ENCODE peak calls at places on chromosomes 7 and 10, in nine cellular contexts. One of them, this sample, is unnamed.

GRCh38 chr7:34612671-34613070 is 45.3 kb upstream of the NPSR1 start:
- DNase-seq in effector memory CD8-positive, alpha-beta T cell: no peak
- DNase-seq in GM03348: peak
- DNase-seq in SJSA1: no peak
- DNase-seq in GM10248: no peak
- DNase-seq in activated naive CD4-positive, alpha-beta T cell treated with anti-CD3 and anti-CD28 coated beads, Interleukin-2, amount 50 U/mL, for 16 hours: no peak
- DNase-seq in natural killer cell: no peak
- DNase-seq in epithelial cell of proximal tubule: peak
- DNase-seq in T-helper 2 cell: no peak
- DNase-seq in this sample: no peak

GRCh38 chr7:50145801-50146338 is 52.8 kb upstream of the ZPBP start:
- DNase-seq in activated naive CD4-positive, alpha-beta T cell treated with anti-CD3 and anti-CD28 coated beads, Interleukin-2, amount 50 U/mL, for 16 hours: no peak
- DNase-seq in SJSA1: no peak
- DNase-seq in GM10248: no peak
- DNase-seq in natural killer cell: no peak
- DNase-seq in T-helper 2 cell: no peak
- DNase-seq in GM03348: no peak
- DNase-seq in epithelial cell of proximal tubule: no peak
- DNase-seq in effector memory CD8-positive, alpha-beta T cell: no peak
- DNase-seq in this sample: no peak

GRCh38 chr10:113060221-113061053 is 110.4 kb downstream of the TCF7L2 start:
- DNase-seq in natural killer cell: no peak
- DNase-seq in SJSA1: peak
- DNase-seq in epithelial cell of proximal tubule: no peak
- DNase-seq in GM10248: no peak
- DNase-seq in T-helper 2 cell: no peak
- DNase-seq in activated naive CD4-positive, alpha-beta T cell treated with anti-CD3 and anti-CD28 coated beads, Interleukin-2, amount 50 U/mL, for 16 hours: no peak
- DNase-seq in effector memory CD8-positive, alpha-beta T cell: no peak
- DNase-seq in GM03348: no peak
- DNase-seq in this sample: no peak

GRCh38 chr7:12431886-12432285 is 28.2 kb upstream of the VWDE start:
- DNase-seq in effector memory CD8-positive, alpha-beta T cell: no peak
- DNase-seq in T-helper 2 cell: no peak
- DNase-seq in SJSA1: no peak
- DNase-seq in epithelial cell of proximal tubule: no peak
- DNase-seq in natural killer cell: no peak
- DNase-seq in GM03348: no peak
- DNase-seq in activated naive CD4-positive, alpha-beta T cell treated with anti-CD3 and anti-CD28 coated beads, Interleukin-2, amount 50 U/mL, for 16 hours: no peak
- DNase-seq in GM10248: no peak
- DNase-seq in this sample: no peak

GRCh38 chr7:85396676-85397075 is 209.8 kb upstream of the SEMA3D start:
- DNase-seq in GM03348: no peak
- DNase-seq in natural killer cell: no peak
- DNase-seq in effector memory CD8-positive, alpha-beta T cell: no peak
- DNase-seq in activated naive CD4-positive, alpha-beta T cell treated with anti-CD3 and anti-CD28 coated beads, Interleukin-2, amount 50 U/mL, for 16 hours: no peak
- DNase-seq in GM10248: no peak
- DNase-seq in T-helper 2 cell: no peak
- DNase-seq in SJSA1: no peak
- DNase-seq in epithelial cell of proximal tubule: no peak
- DNase-seq in this sample: no peak

GRCh38 chr10:74290703-74291102 is 139.7 kb downstream of the ADK start:
- DNase-seq in activated naive CD4-positive, alpha-beta T cell treated with anti-CD3 and anti-CD28 coated beads, Interleukin-2, amount 50 U/mL, for 16 hours: no peak
- DNase-seq in GM10248: no peak
- DNase-seq in T-helper 2 cell: no peak
- DNase-seq in SJSA1: no peak
- DNase-seq in effector memory CD8-positive, alpha-beta T cell: no peak
- DNase-seq in natural killer cell: no peak
- DNase-seq in GM03348: peak
- DNase-seq in epithelial cell of proximal tubule: no peak
- DNase-seq in this sample: no peak

GRCh38 chr10:65270969-65271368 is 1654.9 kb upstream of the LRRTM3 start:
- DNase-seq in effector memory CD8-positive, alpha-beta T cell: no peak
- DNase-seq in GM10248: no peak
- DNase-seq in SJSA1: no peak
- DNase-seq in GM03348: no peak
- DNase-seq in T-helper 2 cell: no peak
- DNase-seq in natural killer cell: no peak
- DNase-seq in epithelial cell of proximal tubule: no peak
- DNase-seq in activated naive CD4-positive, alpha-beta T cell treated with anti-CD3 and anti-CD28 coated beads, Interleukin-2, amount 50 U/mL, for 16 hours: no peak
- DNase-seq in this sample: no peak

GRCh38 chr7:116441534-116441933 is 58.0 kb upstream of the CAV2 start:
- DNase-seq in GM10248: no peak
- DNase-seq in epithelial cell of proximal tubule: no peak
- DNase-seq in activated naive CD4-positive, alpha-beta T cell treated with anti-CD3 and anti-CD28 coated beads, Interleukin-2, amount 50 U/mL, for 16 hours: no peak
- DNase-seq in T-helper 2 cell: no peak
- DNase-seq in natural killer cell: no peak
- DNase-seq in SJSA1: no peak
- DNase-seq in GM03348: peak
- DNase-seq in effector memory CD8-positive, alpha-beta T cell: no peak
- DNase-seq in this sample: no peak

GRCh38 chr10:79285315-79286185 is 61.7 kb upstream of the PPIF start:
- DNase-seq in GM03348: no peak
- DNase-seq in epithelial cell of proximal tubule: no peak
- DNase-seq in activated naive CD4-positive, alpha-beta T cell treated with anti-CD3 and anti-CD28 coated beads, Interleukin-2, amount 50 U/mL, for 16 hours: no peak
- DNase-seq in effector memory CD8-positive, alpha-beta T cell: peak
- DNase-seq in natural killer cell: peak
- DNase-seq in SJSA1: no peak
- DNase-seq in GM10248: peak
- DNase-seq in T-helper 2 cell: no peak
- DNase-seq in this sample: no peak

GRCh38 chr10:121854809-121855445 is 72.9 kb downstream of the ATE1 start:
- DNase-seq in epithelial cell of proximal tubule: no peak
- DNase-seq in SJSA1: no peak
- DNase-seq in natural killer cell: no peak
- DNase-seq in effector memory CD8-positive, alpha-beta T cell: no peak
- DNase-seq in GM03348: no peak
- DNase-seq in T-helper 2 cell: no peak
- DNase-seq in activated naive CD4-positive, alpha-beta T cell treated with anti-CD3 and anti-CD28 coated beads, Interleukin-2, amount 50 U/mL, for 16 hours: no peak
- DNase-seq in GM10248: no peak
- DNase-seq in this sample: no peak

GRCh38 chr7:114953724-114954123 is 31.8 kb downstream of the MDFIC start:
- DNase-seq in GM03348: no peak
- DNase-seq in SJSA1: no peak
- DNase-seq in GM10248: no peak
- DNase-seq in effector memory CD8-positive, alpha-beta T cell: no peak
- DNase-seq in natural killer cell: no peak
- DNase-seq in T-helper 2 cell: no peak
- DNase-seq in activated naive CD4-positive, alpha-beta T cell treated with anti-CD3 and anti-CD28 coated beads, Interleukin-2, amount 50 U/mL, for 16 hours: no peak
- DNase-seq in epithelial cell of proximal tubule: no peak
- DNase-seq in this sample: no peak

GRCh38 chr7:111587715-111588433 is 25.6 kb upstream of the IMMP2L start:
- DNase-seq in effector memory CD8-positive, alpha-beta T cell: no peak
- DNase-seq in activated naive CD4-positive, alpha-beta T cell treated with anti-CD3 and anti-CD28 coated beads, Interleukin-2, amount 50 U/mL, for 16 hours: no peak
- DNase-seq in epithelial cell of proximal tubule: peak
- DNase-seq in T-helper 2 cell: no peak
- DNase-seq in SJSA1: no peak
- DNase-seq in GM10248: no peak
- DNase-seq in GM03348: peak
- DNase-seq in natural killer cell: no peak
- DNase-seq in this sample: no peak